ENCODE peak calls at places on chromosomes 13 and 19, in seven cellular contexts. S is tibial nerve; U is cardiac muscle cell; F is CD8-positive, alpha-beta T cell; L is upper lobe of left lung; V is neural progenitor cell; N is lung. R is an unnamed sample.

GRCh38 chr13:79490846-79491245 is 9.9 kb downstream of the NDFIP2 start:
- DNase-seq in L (no peak), V (no peak), S (no peak), U (no peak), N (no peak), F (no peak), R (no peak)

GRCh38 chr19:21434967-21435544 is 38.1 kb downstream of the ZNF493 start:
- DNase-seq in V (no peak), U (no peak), L (no peak), F (no peak), S (no peak), N (no peak), R (no peak)

GRCh38 chr13:48216204-48216711 is 16.7 kb upstream of the ITM2B start:
- DNase-seq in U (no peak), S (no peak), N (no peak), V (no peak), L (no peak), F (no peak), R (no peak)

GRCh38 chr19:20472854-20473253 is 92.7 kb downstream of the ZNF737 start:
- DNase-seq in N (no peak), F (no peak), S (no peak), V (no peak), U (no peak), L (no peak), R (no peak)

GRCh38 chr13:106471957-106472543 is 63.4 kb downstream of the EFNB2 start:
- DNase-seq in V (peak; percentile 78), S (no peak), F (no peak), L (no peak), U (peak; percentile 89), N (peak; percentile 52), R (peak; percentile 1)

GRCh38 chr13:85798999-85799646 is at the start of gene SLITRK6:
- DNase-seq in N (no peak), V (peak; percentile 74), S (no peak), U (peak; percentile 44), L (no peak), F (no peak), R (peak; percentile 27)

GRCh38 chr19:18414504-18415176 is 4.6 kb upstream of the SSBP4 start:
- DNase-seq in V (peak; percentile 1), N (no peak), U (peak; percentile 64), L (no peak), S (no peak), F (no peak), R (no peak)

GRCh38 chr13:112849500-112849899 is 119.5 kb upstream of the MCF2L start:
- DNase-seq in L (no peak), V (no peak), U (no peak), N (peak; percentile 73), F (no peak), S (no peak), R (no peak)

GRCh38 chr13:40247845-40248244 is 418.6 kb downstream of the FOXO1 start:
- DNase-seq in F (no peak), S (no peak), U (no peak), V (no peak), L (no peak), N (no peak), R (no peak)

DNA sequence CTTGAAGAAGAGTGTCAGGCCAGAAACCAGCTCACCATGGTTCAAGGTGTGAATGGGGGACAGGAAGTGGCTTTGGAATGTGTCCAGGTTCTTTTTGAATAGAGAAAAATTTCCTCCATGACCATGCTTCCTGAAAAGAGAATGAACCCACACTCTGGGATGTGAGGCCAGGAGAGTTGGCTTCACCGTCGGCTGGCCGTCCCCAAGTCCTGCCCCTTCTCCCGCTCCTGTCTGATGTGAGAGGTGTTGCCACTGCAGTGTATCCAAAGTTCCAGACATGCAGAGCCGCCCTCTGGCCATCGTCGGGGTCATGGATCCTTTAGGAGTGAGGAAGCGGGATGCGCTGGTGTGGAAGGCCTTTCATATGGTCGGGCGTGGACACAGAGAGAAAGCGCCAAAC is 101.2 kb downstream of the COL4A2 start:
- DNase-seq in S (no peak), L (no peak), V (no peak), N (no peak), F (no peak), U (no peak), R (no peak)
- H3K27ac ChIP-seq in S (peak overlapping the region; percentile 80), L (peak overlapping the region; percentile 70), V (no peak overlapping the region), N (peak overlapping the region; percentile 81), F (no peak overlapping the region), U (no peak overlapping the region), R (no peak overlapping the region)

DNA sequence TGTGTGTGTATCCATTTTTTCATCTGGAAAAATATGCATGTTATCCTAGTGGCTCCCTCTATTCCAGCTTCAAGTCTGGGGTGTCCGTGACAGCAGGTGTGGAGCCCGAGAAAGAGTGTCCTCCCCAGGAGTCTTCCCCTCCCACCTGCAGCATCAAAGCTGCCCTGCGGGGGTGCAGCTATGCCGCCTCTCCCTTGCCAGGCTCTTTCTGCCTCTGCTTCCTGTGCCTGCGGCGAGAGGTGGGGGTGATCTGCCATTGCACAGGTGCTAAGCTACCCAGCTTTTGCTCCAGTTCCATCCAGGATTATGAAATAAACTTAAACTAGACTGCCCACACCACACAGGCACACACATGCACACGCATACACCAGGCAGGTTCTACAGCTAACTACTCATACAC is 104.8 kb upstream of the CLDN10 start:
- DNase-seq in S (no peak), V (no peak), L (no peak), U (no peak), N (no peak), F (no peak), R (no peak)
- TF ChIP-seq CTCF in S (no peak), V (no peak), L (no peak), U (no peak), N (no peak), F (no peak), R (no peak)

GRCh38 chr19:43779147-43779819 is 1.5 kb downstream of the KCNN4 start:
- DNase-seq in F (no peak), L (peak; percentile 85), S (no peak), U (no peak), V (no peak), N (no peak), R (no peak)

GRCh38 chr19:43777163-43777700 is 3.5 kb downstream of the KCNN4 start:
- DNase-seq in F (no peak), V (no peak), L (no peak), S (no peak), U (no peak), N (no peak), R (no peak)

GRCh38 chr19:43779820-43780219 is 953 bp downstream of the KCNN4 start:
- DNase-seq in L (no peak), F (no peak), U (no peak), S (no peak), V (no peak), N (no peak), R (no peak)

GRCh38 chr19:43780706-43781525 is at the start of gene KCNN4:
- DNase-seq in L (peak; percentile 79), V (no peak), N (no peak), F (peak; percentile 55), S (no peak), U (no peak), R (no peak)

GRCh38 chr19:43778651-43779050 is 2.1 kb downstream of the KCNN4 start:
- DNase-seq in S (no peak), U (no peak), L (no peak), N (no peak), V (no peak), F (no peak), R (no peak)
- H3K27ac ChIP-seq in S (peak overlapping the region; percentile 1), U (no peak overlapping the region), L (peak overlapping the region; percentile 28), N (no peak overlapping the region), V (no peak overlapping the region), F (peak overlapping the region; percentile 22), R (peak overlapping the region; percentile 98)

GRCh38 chr19:14577885-14578427 is 4.9 kb upstream of the CLEC17A start:
- DNase-seq in N (no peak), U (no peak), L (no peak), F (no peak), S (no peak), V (peak; percentile 35), R (no peak)
- TF ChIP-seq CTCF in N (no peak), U (no peak), L (no peak), F (no peak), S (no peak), V (no peak), R (no peak)

DNA sequence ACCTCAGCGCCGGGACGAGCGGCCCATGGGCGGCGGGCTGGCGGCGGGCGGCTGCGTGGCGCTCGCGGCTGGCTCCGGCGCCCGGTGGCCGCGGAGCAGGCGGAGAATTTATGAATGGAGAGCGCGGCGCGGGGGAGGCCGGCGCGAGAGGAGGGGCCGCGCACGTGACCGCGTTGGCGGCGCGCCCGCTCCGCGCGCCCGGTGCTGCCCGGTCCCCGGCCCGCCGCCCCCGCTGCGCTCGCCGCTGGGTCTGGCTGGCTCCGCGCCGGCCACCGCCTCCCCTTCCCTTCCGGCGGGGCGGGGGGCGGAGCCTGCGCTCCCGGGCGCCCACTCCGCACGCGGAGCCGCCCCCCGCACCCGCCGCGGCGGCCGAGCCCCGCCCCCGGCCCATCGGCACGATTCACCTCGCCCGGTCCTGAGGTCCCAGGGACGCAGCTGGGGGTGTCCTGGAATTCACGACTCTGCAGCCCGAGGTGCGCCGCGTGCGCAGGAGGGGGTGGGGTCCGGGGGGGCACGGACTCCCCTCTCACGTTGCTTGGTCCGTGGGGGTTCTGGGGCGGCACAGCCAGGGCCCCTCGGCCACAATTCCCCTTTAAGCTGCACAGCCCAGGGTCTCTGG is at the start of gene CBARP:
- DNase-seq in S (no peak), V (peak; percentile 89), L (peak; percentile 90), N (no peak), U (peak; percentile 87), F (no peak), R (no peak)
- H3K27ac ChIP-seq in S (peak within 1 kb of the TSS; percentile 99), V (no peak within 1 kb of the TSS), L (no peak within 1 kb of the TSS), N (peak within 1 kb of the TSS; percentile 18), U (peak within 1 kb of the TSS; percentile 54), F (no peak within 1 kb of the TSS), R (peak within 1 kb of the TSS; percentile 66)

GRCh38 chr19:48445606-48446481 is at the start of gene GRWD1:
- DNase-seq in F (peak; percentile 88), L (peak; percentile 93), V (peak; percentile 97), N (peak; percentile 93), S (peak; percentile 79), U (peak; percentile 97), R (peak; percentile 86)
- TF ChIP-seq CTCF in F (no peak), L (peak; percentile 28), V (peak; percentile 8), N (no peak), S (peak; percentile 1), U (peak; percentile 7), R (no peak)

DNA sequence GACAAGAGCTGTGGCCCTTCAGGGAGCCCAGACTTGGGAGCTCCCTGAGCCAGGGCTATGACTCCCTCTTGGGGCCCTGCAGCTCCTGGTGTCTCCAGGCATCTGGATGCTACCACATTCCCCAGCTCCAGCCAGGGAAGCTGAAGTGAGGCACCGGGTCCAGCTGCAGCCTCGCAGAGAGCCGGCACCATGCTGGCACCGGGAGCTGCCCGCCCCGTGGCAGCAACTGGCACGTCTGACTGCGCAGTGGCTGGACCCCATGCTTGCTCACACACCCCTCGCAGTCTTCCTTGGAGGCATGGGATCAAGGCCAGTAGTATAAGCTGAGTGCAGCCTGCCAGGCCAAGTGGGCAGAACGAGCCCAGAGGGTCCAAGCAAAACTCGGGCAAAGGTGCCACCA is 7.4 kb downstream of the IGFL4 start:
- DNase-seq in N (no peak), F (no peak), S (no peak), L (no peak), U (no peak), V (no peak), R (no peak)
- H3K27ac ChIP-seq in N (no peak overlapping the region), F (no peak overlapping the region), S (no peak overlapping the region), L (no peak overlapping the region), U (no peak overlapping the region), V (no peak overlapping the region), R (no peak overlapping the region)

GRCh38 chr19:38361633-38362075 is 12.7 kb upstream of the PSMD8 start:
- DNase-seq in S (peak; percentile 22), V (peak; percentile 97), U (peak; percentile 92), F (peak; percentile 37), N (peak; percentile 79), L (peak; percentile 92), R (peak; percentile 28)
- TF ChIP-seq CTCF in S (no peak), V (peak; percentile 31), U (no peak), F (peak; percentile 16), N (no peak), L (peak; percentile 71), R (no peak)

R was measured in Panc1.